ENCODE peak calls at places on chromosomes 12 and 14, in six cellular contexts. R is stimulated activated CD4-positive, alpha-beta T cell treated with anti-CD3 and anti-CD28 coated beads, Interleukin-12 subunit alpha, Interleukin-12 subunit beta, amount 100 ng/mL, for 48 hours; T is right lobe of liver; A is fibroblast of lung; K is bronchial epithelial cell; Q is activated CD8-positive, alpha-beta memory T cell treated with anti-CD3 and anti-CD28 coated beads for 24 hours. F is an unnamed sample.

GRCh38 chr12:113298861-113299545 is 35.9 kb downstream of the SLC8B1 start:
- DNase-seq in R (no peak), T (peak; percentile 60), A (peak; percentile 25), K (no peak), Q (no peak), F (no peak)

GRCh38 chr12:120361506-120362208 is 7.3 kb downstream of the MSI1 start:
- DNase-seq in R (no peak), T (no peak), A (peak; percentile 85), K (peak; percentile 17), Q (no peak), F (peak; percentile 34)

GRCh38 chr14:61188936-61189808 is 92.0 kb downstream of the TMEM30B start:
- DNase-seq in R (peak; percentile 39), T (peak; percentile 50), A (peak; percentile 74), K (peak; percentile 50), Q (peak; percentile 59), F (peak; percentile 31)

GRCh38 chr12:26732010-26732908 is 100.7 kb downstream of the ITPR2 start:
- DNase-seq in R (no peak), T (no peak), A (no peak), K (no peak), Q (no peak), F (no peak)

GRCh38 chr12:94566345-94566744 is 84.0 kb downstream of the TMCC3 start:
- DNase-seq in R (no peak), T (no peak), A (no peak), K (no peak), Q (no peak), F (no peak)

GRCh38 chr14:33280646-33281045 is 342.0 kb downstream of the NPAS3 start:
- DNase-seq in R (no peak), T (no peak), A (peak; percentile 70), K (peak; percentile 50), Q (no peak), F (peak; percentile 30)

GRCh38 chr14:64756712-64757111 is 52.5 kb downstream of the PLEKHG3 start:
- DNase-seq in R (no peak), T (no peak), A (no peak), K (no peak), Q (no peak), F (no peak)

GRCh38 chr12:108564724-108565123 is 2.3 kb downstream of the ISCU start:
- DNase-seq in R (no peak), T (no peak), A (no peak), K (no peak), Q (no peak), F (no peak)

GRCh38 chr12:49553512-49554088 is 14.3 kb downstream of the MCRS1 start:
- DNase-seq in R (no peak), T (no peak), A (no peak), K (peak; percentile 79), Q (no peak), F (no peak)

GRCh38 chr12:11836282-11836963 is 186.9 kb downstream of the ETV6 start:
- DNase-seq in R (peak; percentile 62), T (no peak), A (no peak), K (no peak), Q (peak; percentile 80), F (no peak)

GRCh38 chr14:64772394-64772950 is 68.2 kb downstream of the PLEKHG3 start:
- DNase-seq in R (no peak), T (no peak), A (no peak), K (no peak), Q (no peak), F (no peak)

F was measured in skeletal muscle cell.